ENCODE peak calls at places on chromosomes 1 and 21, in four cellular contexts. G is aorta, J is AG08396, A is ELF-1. X is an unnamed sample.

GRCh38 chr21:45582128-45582527 is 39.9 kb upstream of the SLC19A1 start:
- DNase-seq in G (no peak), A (no peak), J (no peak), X (no peak)

GRCh38 chr1:8443558-8444194 is 125.8 kb downstream of the SLC45A1 start:
- DNase-seq in G (no peak), A (peak; percentile 87), J (no peak), X (no peak)

GRCh38 chr1:39992229-39992628 is 37.3 kb downstream of the MFSD2A start:
- DNase-seq in A (no peak), J (peak; percentile 40), G (no peak), X (no peak)

GRCh38 chr1:181079382-181079781 is 9.1 kb upstream of the IER5 start:
- DNase-seq in A (no peak), G (no peak), J (no peak), X (no peak)

GRCh38 chr1:246587606-246588005 is 21.4 kb downstream of the CNST start:
- DNase-seq in G (no peak), A (no peak), J (no peak), X (peak; percentile 70)

GRCh38 chr1:99970713-99971255 is 988 bp downstream of the SLC35A3 start:
- DNase-seq in A (no peak), G (no peak), J (peak; percentile 5), X (peak; percentile 5)

GRCh38 chr1:62391369-62391971 is 45.4 kb upstream of the USP1 start:
- DNase-seq in A (peak; percentile 49), G (no peak), J (no peak), X (peak; percentile 22)

GRCh38 chr1:22903113-22903512 is 69.6 kb downstream of the LACTBL1 start:
- DNase-seq in A (no peak), G (no peak), J (peak; percentile 62), X (no peak)

GRCh38 chr21:38351961-38352521 is 95.2 kb downstream of the KCNJ15 start:
- DNase-seq in G (no peak), A (peak; percentile 37), J (peak; percentile 73), X (peak; percentile 83)

GRCh38 chr1:116853680-116854191 is 56.0 kb upstream of the PTGFRN start:
- DNase-seq in G (no peak), J (peak; percentile 59), A (peak; percentile 90), X (peak; percentile 92)

GRCh38 chr1:244092293-244093264 is 41.5 kb downstream of the ZBTB18 start:
- DNase-seq in J (peak; percentile 32), A (no peak), G (no peak), X (no peak)

GRCh38 chr1:119368556-119368955 is at the start of gene HAO2:
- DNase-seq in J (no peak), G (no peak), A (no peak), X (no peak)

GRCh38 chr1:27109103-27109822 is 45.7 kb downstream of the SLC9A1 start:
- DNase-seq in J (no peak), G (no peak), A (peak; percentile 69), X (no peak)

GRCh38 chr21:30769724-30770431 is 14.7 kb upstream of the KRTAP21-1 start:
- DNase-seq in G (no peak), J (no peak), A (no peak), X (no peak)

GRCh38 chr1:15744122-15744679 is 1.9 kb downstream of the TMEM82 start:
- DNase-seq in J (no peak), A (no peak), G (no peak), X (no peak)

GRCh38 chr1:86429830-86430229 is 5.9 kb downstream of the CLCA2 start:
- DNase-seq in G (no peak), A (no peak), J (peak; percentile 77), X (peak; percentile 81)

GRCh38 chr1:212738330-212738729 is 38.7 kb upstream of the BATF3 start:
- DNase-seq in A (no peak), G (no peak), J (no peak), X (no peak)

GRCh38 chr1:109886827-109887226 is 23.8 kb upstream of the CSF1 start:
- DNase-seq in A (no peak), G (no peak), J (no peak), X (no peak)

GRCh38 chr1:78855258-78855657 is 151.3 kb downstream of the ADGRL4 start:
- DNase-seq in A (no peak), J (no peak), G (no peak), X (no peak)

GRCh38 chr1:159917533-159917932 is 7.8 kb downstream of the TAGLN2 start:
- DNase-seq in A (no peak), J (no peak), G (peak; percentile 63), X (no peak)

GRCh38 chr1:169873582-169874200 is 20.0 kb downstream of the SCYL3 start:
- DNase-seq in G (no peak), J (no peak), A (no peak), X (no peak)

GRCh38 chr1:9009438-9010366 is 16.5 kb downstream of the SLC2A7 start:
- DNase-seq in A (peak; percentile 90), G (no peak), J (peak; percentile 65), X (peak; percentile 64)

GRCh38 chr1:154419620-154420020 is 14.5 kb downstream of the IL6R start:
- DNase-seq in A (no peak), G (peak; percentile 93), J (peak; percentile 82), X (peak; percentile 96)

GRCh38 chr1:226181996-226182714 is 4.4 kb downstream of the ACBD3 start:
- DNase-seq in J (peak; percentile 26), G (peak; percentile 81), A (peak; percentile 27), X (peak; percentile 63)

GRCh38 chr1:206725053-206725963 is 40.6 kb downstream of the MAPKAPK2 start:
- DNase-seq in A (peak; percentile 61), G (no peak), J (peak; percentile 64), X (peak; percentile 70)

X was measured in dermis blood vessel endothelial cell.